ENCODE peak calls at places on chromosome 16, in six cellular contexts. P is H1, Q is HCT116, N is K562, R is HepG2, D is GM12878. K is an unnamed sample.

GRCh38 chr16:57906385-57907316 is 64.3 kb downstream of the CNGB1 start:
- DNase-seq in P (peak; percentile 88), Q (no peak), N (no peak), R (no peak), D (no peak), K (no peak)

GRCh38 chr16:25707982-25708583 is 16.3 kb downstream of the HS3ST4 start:
- DNase-seq in P (peak; percentile 55), Q (peak; percentile 18), N (peak; percentile 64), R (peak; percentile 53), D (no peak), K (no peak)

GRCh38 chr16:22174642-22175041 is 12.3 kb downstream of the SDR42E2 start:
- DNase-seq in P (no peak), Q (no peak), N (no peak), R (no peak), D (no peak), K (no peak)

GRCh38 chr16:73615256-73615655 is 567.3 kb upstream of the ZFHX3 start:
- DNase-seq in P (no peak), Q (no peak), N (no peak), R (no peak), D (no peak), K (no peak)

GRCh38 chr16:83967838-83968482 is at the start of gene NECAB2:
- DNase-seq in P (peak; percentile 74), Q (no peak), N (peak; percentile 98), R (no peak), D (no peak), K (no peak)

GRCh38 chr16:73329363-73330306 is 281.7 kb upstream of the ZFHX3 start:
- DNase-seq in P (no peak), Q (no peak), N (no peak), R (peak; percentile 8), D (no peak), K (peak; percentile 8)

GRCh38 chr16:27221576-27222498 is 18.5 kb downstream of the KDM8 start:
- DNase-seq in P (no peak), Q (no peak), N (no peak), R (no peak), D (no peak), K (no peak)

GRCh38 chr16:27273670-27274522 is 5.3 kb upstream of the NSMCE1 start:
- DNase-seq in P (peak; percentile 30), Q (peak; percentile 97), N (no peak), R (peak; percentile 100), D (no peak), K (no peak)

GRCh38 chr16:20910781-20911321 is 10.3 kb downstream of the LYRM1 start:
- DNase-seq in P (no peak), Q (peak; percentile 75), N (no peak), R (no peak), D (no peak), K (no peak)

GRCh38 chr16:28985611-28986041 is 774 bp downstream of the LAT start:
- DNase-seq in P (no peak), Q (no peak), N (no peak), R (no peak), D (no peak), K (no peak)

GRCh38 chr16:75385507-75386152 is 47.7 kb downstream of the CFDP1 start:
- DNase-seq in P (no peak), Q (peak; percentile 66), N (peak; percentile 39), R (peak; percentile 68), D (peak; percentile 33), K (peak; percentile 32)

GRCh38 chr16:8736123-8736680 is 61.2 kb downstream of the TMEM186 start:
- DNase-seq in P (no peak), Q (no peak), N (no peak), R (no peak), D (no peak), K (no peak)

GRCh38 chr16:63473710-63474109 is 1437.5 kb upstream of the CDH8 start:
- DNase-seq in P (no peak), Q (no peak), N (no peak), R (no peak), D (no peak), K (no peak)

GRCh38 chr16:50974438-50975036 is 176.5 kb downstream of the SALL1 start:
- DNase-seq in P (no peak), Q (no peak), N (no peak), R (no peak), D (no peak), K (no peak)

GRCh38 chr16:86396918-86397317 is 113.4 kb upstream of the FOXF1 start:
- DNase-seq in P (no peak), Q (peak; percentile 28), N (no peak), R (no peak), D (no peak), K (no peak)

GRCh38 chr16:4240624-4241023 is 1.3 kb downstream of the SRL start:
- DNase-seq in P (no peak), Q (no peak), N (no peak), R (no peak), D (no peak), K (no peak)

GRCh38 chr16:3787924-3788661 is 70.8 kb upstream of the TRAP1 start:
- DNase-seq in P (no peak), Q (no peak), N (no peak), R (no peak), D (peak; percentile 55), K (no peak)

GRCh38 chr16:65426484-65426883 is 304.6 kb upstream of the CDH11 start:
- DNase-seq in P (no peak), Q (no peak), N (no peak), R (no peak), D (no peak), K (no peak)

GRCh38 chr16:79784007-79784406 is 183.5 kb upstream of the MAF start:
- DNase-seq in P (no peak), Q (no peak), N (no peak), R (no peak), D (no peak), K (no peak)

GRCh38 chr16:3149630-3150345 is 15.0 kb downstream of the ZNF213 start:
- DNase-seq in P (peak; percentile 87), Q (no peak), N (peak; percentile 83), R (no peak), D (no peak), K (no peak)

GRCh38 chr16:64951193-64951592 is 170.7 kb downstream of the CDH11 start:
- DNase-seq in P (no peak), Q (no peak), N (no peak), R (no peak), D (no peak), K (no peak)

GRCh38 chr16:77882359-77882758 is 94.0 kb downstream of the VAT1L start:
- DNase-seq in P (no peak), Q (no peak), N (no peak), R (no peak), D (no peak), K (no peak)

GRCh38 chr16:8959921-8960787 is 3.6 kb downstream of the USP7 start:
- DNase-seq in P (no peak), Q (no peak), N (no peak), R (peak; percentile 98), D (no peak), K (no peak)

GRCh38 chr16:31186930-31187807 is 7.2 kb downstream of the FUS start:
- DNase-seq in P (no peak), Q (no peak), N (peak; percentile 29), R (no peak), D (no peak), K (no peak)

GRCh38 chr16:70653809-70654771 is 7.7 kb downstream of the IL34 start:
- DNase-seq in P (peak; percentile 96), Q (peak; percentile 67), N (peak; percentile 79), R (peak; percentile 86), D (peak; percentile 44), K (peak; percentile 80)

GRCh38 chr16:75402821-75403475 is 30.4 kb downstream of the CFDP1 start:
- DNase-seq in P (no peak), Q (peak; percentile 10), N (peak; percentile 22), R (peak; percentile 36), D (no peak), K (no peak)

GRCh38 chr16:49443576-49443975 is 70.0 kb downstream of the C16orf78 start:
- DNase-seq in P (no peak), Q (no peak), N (no peak), R (no peak), D (no peak), K (no peak)

GRCh38 chr16:81810894-81811538 is 31.9 kb downstream of the PLCG2 start:
- DNase-seq in P (no peak), Q (no peak), N (no peak), R (no peak), D (peak; percentile 92), K (no peak)

GRCh38 chr16:29688172-29688571 is 9.2 kb downstream of the QPRT start:
- DNase-seq in P (no peak), Q (no peak), N (no peak), R (no peak), D (no peak), K (no peak)

GRCh38 chr16:50263940-50264929 is 2.1 kb upstream of the ADCY7 start:
- DNase-seq in P (no peak), Q (no peak), N (no peak), R (peak; percentile 75), D (peak; percentile 57), K (no peak)

GRCh38 chr16:30491744-30492308 is 19.3 kb downstream of the ITGAL start:
- DNase-seq in P (no peak), Q (no peak), N (peak; percentile 53), R (peak; percentile 56), D (no peak), K (no peak)

GRCh38 chr16:2858245-2859025 is 465 bp upstream of the PRSS22 start:
- DNase-seq in P (peak; percentile 63), Q (peak; percentile 85), N (no peak), R (no peak), D (no peak), K (no peak)

GRCh38 chr16:15636392-15636873 is 6.5 kb downstream of the MARF1 start:
- DNase-seq in P (no peak), Q (no peak), N (no peak), R (no peak), D (no peak), K (no peak)
- TF ChIP-seq ZNF274 in P (no peak), Q (no peak), N (no peak), R (no peak), D (no peak), K (no peak)

GRCh38 chr16:11045846-11046245 is 101.5 kb downstream of the CLEC16A start:
- DNase-seq in P (no peak), Q (no peak), N (no peak), R (no peak), D (no peak), K (no peak)
- H3K36me3 ChIP-seq in P (peaks cover 8% of the 10 kb centered on the region), Q (no peaks in the 10 kb centered on the region), N (peaks cover 48% of the 10 kb centered on the region), R (peaks cover 20% of the 10 kb centered on the region), D (peaks cover 8% of the 10 kb centered on the region), K (peaks cover 55% of the 10 kb centered on the region)

GRCh38 chr16:19382084-19382801 is 35.4 kb upstream of the TMC5 start:
- DNase-seq in P (no peak), Q (no peak), N (no peak), R (peak; percentile 75), D (no peak), K (no peak)
- H3K4me1 ChIP-seq in P (no peaks in the 10 kb centered on the region), Q (peaks cover 34% of the 10 kb centered on the region), N (peaks cover 6% of the 10 kb centered on the region), R (peaks cover 30% of the 10 kb centered on the region), D (peaks cover 3% of the 10 kb centered on the region), K (peaks cover 3% of the 10 kb centered on the region)

DNA sequence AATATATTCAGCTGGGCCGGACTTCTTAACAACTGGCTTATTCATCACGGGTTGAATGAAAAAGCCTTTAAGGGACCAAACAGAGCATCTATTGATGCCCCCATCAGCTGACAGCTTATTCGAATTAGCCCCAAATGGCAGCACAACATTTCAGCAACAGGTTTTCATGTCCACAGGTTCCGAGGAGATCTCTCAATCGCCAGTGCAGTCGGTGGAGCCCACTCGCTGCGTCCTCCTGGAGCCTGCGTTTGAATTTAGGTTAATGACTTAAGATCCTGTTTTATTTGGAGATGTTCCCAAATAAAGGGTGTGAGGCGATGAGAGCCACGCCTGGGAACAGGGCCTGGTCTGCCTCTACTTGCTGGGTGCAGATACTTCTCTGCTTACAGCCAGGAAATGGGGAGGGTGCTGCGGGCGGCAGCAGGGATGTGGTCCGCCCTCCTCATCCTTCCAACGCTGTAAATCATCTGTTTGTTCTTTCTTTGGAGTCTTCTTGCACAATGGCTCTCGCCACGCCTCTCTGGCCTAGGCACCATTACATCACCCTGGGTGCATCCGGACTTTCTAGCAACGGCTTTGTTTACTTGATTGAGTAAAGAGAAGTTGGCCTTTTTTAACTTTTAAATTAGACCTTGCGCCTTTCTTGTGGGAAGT is 22.6 kb downstream of the NDE1 start:
- DNase-seq in P (no peak), Q (no peak), N (no peak), R (peak; percentile 100), D (no peak), K (peak; percentile 57)
- TF ChIP-seq ZNF274 in P (no peak), Q (no peak), N (no peak), R (peak; percentile 86), D (no peak), K (no peak)